ENCODE peak calls at places on chromosomes 7 and 10, in four cellular contexts. F is AG08396, R is glomerular endothelial cell, A is GM23338. P is an unnamed sample.

GRCh38 chr7:40611472-40611871 is 476.7 kb downstream of the SUGCT start:
- DNase-seq in F (no peak), R (no peak), A (no peak), P (no peak)

GRCh38 chr7:16916111-16916639 is 34.4 kb upstream of the AGR3 start:
- DNase-seq in F (peak; percentile 29), R (no peak), A (no peak), P (peak; percentile 60)

GRCh38 chr10:124566981-124567835 is 105.6 kb downstream of the LHPP start:
- DNase-seq in F (no peak), R (no peak), A (no peak), P (no peak)

GRCh38 chr10:25083546-25084111 is 67.2 kb downstream of the THNSL1 start:
- DNase-seq in F (no peak), R (no peak), A (no peak), P (no peak)

GRCh38 chr7:79176859-79177477 is 276.5 kb downstream of the MAGI2 start:
- DNase-seq in F (peak; percentile 17), R (peak; percentile 33), A (peak; percentile 71), P (peak; percentile 44)

GRCh38 chr10:85558533-85558932 is 808.1 kb downstream of the GRID1 start:
- DNase-seq in F (no peak), R (no peak), A (no peak), P (no peak)

GRCh38 chr7:36775061-36775631 is 50.9 kb upstream of the AOAH start:
- DNase-seq in F (no peak), R (no peak), A (no peak), P (no peak)

GRCh38 chr7:30835396-30835915 is 64.2 kb downstream of the MINDY4 start:
- DNase-seq in F (no peak), R (no peak), A (no peak), P (no peak)

GRCh38 chr10:126253613-126254002 is 134.7 kb downstream of the ADAM12 start:
- DNase-seq in F (no peak), R (no peak), A (no peak), P (no peak)

GRCh38 chr10:22552888-22553378 is 161.4 kb downstream of the PIP4K2A start:
- DNase-seq in F (no peak), R (no peak), A (no peak), P (no peak)

GRCh38 chr10:45592432-45592831 is 80.1 kb downstream of the ZFAND4 start:
- DNase-seq in F (no peak), R (no peak), A (no peak), P (no peak)

GRCh38 chr10:128431997-128432396 is 305.8 kb upstream of the MKI67 start:
- DNase-seq in F (no peak), R (no peak), A (peak; percentile 2), P (no peak)

GRCh38 chr10:65931291-65932080 is 994.4 kb upstream of the LRRTM3 start:
- DNase-seq in F (no peak), R (no peak), A (peak; percentile 13), P (no peak)

GRCh38 chr10:31315453-31315852 is 3.6 kb upstream of the ZEB1 start:
- DNase-seq in F (peak; percentile 67), R (no peak), A (no peak), P (peak; percentile 78)

GRCh38 chr10:74058071-74058470 is 60.2 kb downstream of the VCL start:
- DNase-seq in F (no peak), R (no peak), A (no peak), P (no peak)

GRCh38 chr10:103884681-103885139 is 29.3 kb upstream of the SH3PXD2A start:
- DNase-seq in F (peak; percentile 76), R (no peak), A (peak; percentile 81), P (peak; percentile 82)

GRCh38 chr10:24951201-24952145 is 933 bp downstream of the PRTFDC1 start:
- DNase-seq in F (peak; percentile 27), R (no peak), A (peak; percentile 86), P (peak; percentile 38)

GRCh38 chr7:7851381-7851780 is 117.2 kb upstream of the GLCCI1 start:
- DNase-seq in F (no peak), R (no peak), A (no peak), P (no peak)

GRCh38 chr7:151351027-151351426 is 9.4 kb downstream of the NUB1 start:
- DNase-seq in F (no peak), R (no peak), A (peak; percentile 64), P (no peak)

GRCh38 chr10:74640134-74640533 is 186.3 kb upstream of the KAT6B start:
- DNase-seq in F (no peak), R (no peak), A (peak; percentile 61), P (no peak)

GRCh38 chr10:100654835-100655759 is 90.3 kb upstream of the PAX2 start:
- DNase-seq in F (no peak), R (no peak), A (peak; percentile 66), P (no peak)

GRCh38 chr7:102473271-102473991 is 5.3 kb downstream of the POLR2J start:
- DNase-seq in F (no peak), R (no peak), A (no peak), P (no peak)

GRCh38 chr7:158724658-158725505 is 20.3 kb upstream of the NCAPG2 start:
- DNase-seq in F (no peak), R (no peak), A (no peak), P (peak; percentile 4)

GRCh38 chr7:44755698-44756627 is 7.3 kb downstream of the ZMIZ2 start:
- DNase-seq in F (peak; percentile 24), R (no peak), A (no peak), P (peak; percentile 20)

GRCh38 chr7:48426966-48427555 is 255.8 kb downstream of the ABCA13 start:
- DNase-seq in F (peak; percentile 47), R (no peak), A (no peak), P (peak; percentile 41)

GRCh38 chr10:131739201-131739600 is 161.6 kb upstream of the PPP2R2D start:
- DNase-seq in F (no peak), R (no peak), A (no peak), P (no peak)

GRCh38 chr10:99779335-99779734 is 3.1 kb upstream of the ABCC2 start:
- DNase-seq in F (no peak), R (peak; percentile 90), A (no peak), P (no peak)

P was measured in AG20443.